ENCODE peak calls at places on chromosomes 5 and 9, in seven cellular contexts. T, Q, K, E, C, S and N are unnamed samples.

GRCh38 chr5:139061856-139062255 is 136.3 kb downstream of the SIL1 start:
- DNase-seq in K (peak), S (no peak), Q (no peak), C (no peak), T (no peak), E (peak), N (no peak)

GRCh38 chr9:68546596-68547390 is 6.1 kb upstream of the TMEM252 start:
- DNase-seq in E (no peak), K (no peak), Q (no peak), C (peak), S (no peak), T (no peak), N (no peak)

GRCh38 chr5:79074641-79075040 is 5.1 kb downstream of the BHMT2 start:
- DNase-seq in E (no peak), C (no peak), S (no peak), T (no peak), K (peak), Q (no peak), N (no peak)

GRCh38 chr9:78365979-78366697 is 69.2 kb downstream of the PSAT1 start:
- DNase-seq in S (no peak), K (no peak), C (no peak), Q (no peak), E (peak), T (no peak), N (no peak)

GRCh38 chr9:132408521-132408920 is 1.5 kb upstream of the CFAP77 start:
- DNase-seq in Q (no peak), T (no peak), E (no peak), C (no peak), K (no peak), S (no peak), N (no peak)

GRCh38 chr9:33166263-33167083 is 663 bp downstream of the B4GALT1 start:
- DNase-seq in T (peak), S (peak), E (peak), K (peak), C (no peak), Q (no peak), N (no peak)

GRCh38 chr5:124841829-124842712 is 95.6 kb upstream of the ZNF608 start:
- DNase-seq in T (peak), E (no peak), C (no peak), Q (no peak), K (no peak), S (no peak), N (no peak)

GRCh38 chr5:32278403-32278802 is 34.3 kb downstream of the MTMR12 start:
- DNase-seq in S (no peak), C (no peak), K (no peak), E (no peak), Q (no peak), T (no peak), N (no peak)

GRCh38 chr9:84317563-84317962 is 23.0 kb downstream of the SLC28A3 start:
- DNase-seq in Q (no peak), S (no peak), E (no peak), C (no peak), T (no peak), K (peak), N (no peak)

GRCh38 chr9:127396808-127397721 is at the start of gene SLC2A8:
- DNase-seq in K (peak), E (peak), Q (peak), T (peak), S (peak), C (no peak), N (peak)

GRCh38 chr5:171825046-171825445 is 39.4 kb downstream of the SMIM23 start:
- DNase-seq in T (no peak), S (no peak), K (no peak), C (no peak), E (no peak), Q (no peak), N (no peak)